ENCODE peak calls at places on chromosomes 2 and 18, in ten cellular contexts. U, Y, G, H, R, K, I, J, M and C are unnamed samples.

GRCh38 chr2:174012347-174013309 is 47.5 kb upstream of the SP3 start:
- DNase-seq in R (peak), G (no peak), J (peak), H (peak), I (no peak), K (peak), Y (no peak), U (peak), M (peak), C (no peak)

GRCh38 chr18:10661333-10661732 is 135.5 kb downstream of the NAPG start:
- DNase-seq in U (no peak), H (peak), G (no peak), M (no peak), Y (no peak), J (no peak), R (peak), K (peak), I (peak), C (no peak)

GRCh38 chr2:28406276-28407096 is 13.8 kb downstream of the FOSL2 start:
- DNase-seq in H (peak), I (no peak), M (peak), G (no peak), J (peak), R (peak), U (peak), Y (no peak), K (no peak), C (no peak)

GRCh38 chr2:226794077-226794670 is 5.4 kb downstream of the IRS1 start:
- DNase-seq in J (no peak), Y (no peak), R (peak), K (no peak), U (no peak), G (no peak), I (no peak), M (no peak), H (peak), C (no peak)

GRCh38 chr2:55384786-55385185 is 34.9 kb downstream of the CCDC88A start:
- DNase-seq in U (no peak), J (no peak), H (peak), M (no peak), Y (no peak), G (no peak), R (no peak), I (no peak), K (no peak), C (no peak)

GRCh38 chr2:25347846-25348245 is 6.1 kb upstream of the DNMT3A start:
- DNase-seq in K (no peak), U (no peak), M (no peak), I (no peak), Y (no peak), H (no peak), R (peak), J (no peak), G (no peak), C (no peak)

GRCh38 chr2:195559431-195559914 is 97.6 kb upstream of the SLC39A10 start:
- DNase-seq in G (no peak), M (peak), H (peak), K (no peak), R (peak), J (no peak), U (no peak), Y (no peak), I (no peak), C (no peak)

GRCh38 chr18:32769242-32770180 is 3.3 kb downstream of the KLHL14 start:
- DNase-seq in I (no peak), K (no peak), M (no peak), U (no peak), Y (no peak), J (no peak), R (no peak), H (no peak), G (no peak), C (no peak)

GRCh38 chr2:105606081-105606480 is 138.6 kb upstream of the NCK2 start:
- DNase-seq in K (no peak), M (no peak), G (no peak), Y (no peak), H (no peak), R (no peak), I (no peak), U (no peak), J (no peak), C (no peak)

GRCh38 chr18:23825978-23826405 is 136.7 kb downstream of the LAMA3 start:
- DNase-seq in I (peak), R (peak), H (peak), M (no peak), K (peak), G (no peak), J (no peak), U (no peak), Y (no peak), C (no peak)

GRCh38 chr2:127951031-127951430 is 65.3 kb upstream of the AMMECR1L start:
- DNase-seq in U (no peak), J (no peak), I (no peak), G (no peak), K (no peak), Y (no peak), R (no peak), M (no peak), H (peak), C (no peak)

GRCh38 chr18:7028625-7029024 is 89.0 kb downstream of the LAMA1 start:
- DNase-seq in J (no peak), U (no peak), Y (no peak), G (no peak), K (no peak), H (no peak), R (no peak), I (no peak), M (no peak), C (no peak)

GRCh38 chr2:159960413-159960812 is 102.0 kb downstream of the PLA2R1 start:
- DNase-seq in G (no peak), I (peak), J (no peak), M (no peak), H (peak), R (peak), U (no peak), K (no peak), Y (peak), C (no peak)

GRCh38 chr2:27059141-27059820 is 7.8 kb downstream of the AGBL5 start:
- DNase-seq in U (no peak), I (no peak), M (no peak), H (peak), R (no peak), G (no peak), J (no peak), Y (no peak), K (no peak), C (no peak)

GRCh38 chr2:146867472-146867986 is 977.3 kb upstream of the ACVR2A start:
- DNase-seq in R (no peak), J (no peak), I (no peak), H (no peak), G (no peak), Y (no peak), U (no peak), K (no peak), M (no peak), C (no peak)

GRCh38 chr2:38462121-38462634 is 85.1 kb upstream of the ATL2 start:
- DNase-seq in K (no peak), J (no peak), Y (peak), G (no peak), H (peak), R (peak), U (no peak), I (peak), M (no peak), C (no peak)

GRCh38 chr2:17879137-17879912 is 858 bp downstream of the KCNS3 start:
- DNase-seq in R (peak), H (peak), J (no peak), K (peak), Y (peak), U (peak), I (peak), G (peak), M (no peak), C (no peak)

GRCh38 chr2:9149388-9149660 is 57.3 kb upstream of the ASAP2 start:
- DNase-seq in I (no peak), Y (no peak), G (no peak), K (no peak), U (no peak), M (no peak), R (no peak), H (no peak), J (no peak), C (no peak)

GRCh38 chr2:223835701-223836532 is 1.5 kb downstream of the AP1S3 start:
- DNase-seq in I (no peak), K (no peak), Y (no peak), G (no peak), J (no peak), H (no peak), U (no peak), M (no peak), R (no peak), C (no peak)

GRCh38 chr2:127084611-127085031 is 22.3 kb downstream of the BIN1 start:
- DNase-seq in Y (no peak), J (no peak), K (no peak), R (no peak), G (no peak), I (no peak), H (no peak), U (no peak), M (peak), C (no peak)

GRCh38 chr2:122061206-122061605 is 305.8 kb downstream of the TSN start:
- DNase-seq in K (no peak), R (no peak), G (no peak), U (no peak), Y (no peak), M (no peak), H (no peak), I (no peak), J (no peak), C (no peak)

GRCh38 chr18:28041366-28041765 is 135.6 kb downstream of the CDH2 start:
- DNase-seq in G (no peak), K (no peak), J (no peak), H (peak), Y (no peak), U (no peak), I (no peak), M (no peak), R (no peak), C (no peak)

GRCh38 chr2:125935559-125935958 is 720.4 kb upstream of the GYPC start:
- DNase-seq in K (no peak), R (no peak), H (no peak), G (no peak), U (no peak), J (no peak), I (no peak), Y (no peak), M (no peak), C (no peak)

GRCh38 chr2:33848486-33848885 is 249.4 kb upstream of the FAM98A start:
- DNase-seq in K (no peak), R (peak), M (no peak), Y (no peak), I (peak), U (no peak), G (no peak), J (no peak), H (no peak), C (no peak)

GRCh38 chr2:119126650-119127049 is 31.9 kb downstream of the C1QL2 start:
- DNase-seq in J (no peak), U (peak), I (no peak), R (peak), Y (peak), K (no peak), G (no peak), M (peak), H (peak), C (no peak)

GRCh38 chr18:13216732-13217465 is 1.7 kb upstream of the LDLRAD4 start:
- DNase-seq in Y (no peak), R (no peak), U (peak), M (peak), K (no peak), H (no peak), I (no peak), J (no peak), G (peak), C (no peak)

GRCh38 chr18:1394966-1395365 is 490.3 kb downstream of the ADCYAP1 start:
- DNase-seq in M (no peak), Y (no peak), R (no peak), J (no peak), H (no peak), I (no peak), K (no peak), U (no peak), G (no peak), C (no peak)

GRCh38 chr2:168174761-168175160 is 72.6 kb downstream of the STK39 start:
- DNase-seq in K (no peak), R (no peak), U (no peak), I (no peak), J (no peak), Y (no peak), G (no peak), H (no peak), M (no peak), C (no peak)

GRCh38 chr2:120367221-120367620 is 21.3 kb downstream of the INHBB start:
- DNase-seq in H (no peak), G (no peak), J (no peak), I (no peak), Y (no peak), U (no peak), K (no peak), M (no peak), R (no peak), C (no peak)

GRCh38 chr2:16016282-16016681 is 75.9 kb downstream of the MYCN start:
- DNase-seq in I (no peak), G (no peak), R (no peak), M (no peak), K (no peak), J (no peak), H (no peak), Y (no peak), U (no peak), C (no peak)

GRCh38 chr2:140210963-140211362 is 1430.8 kb upstream of the NXPH2 start:
- DNase-seq in R (no peak), U (no peak), H (no peak), K (no peak), G (no peak), J (no peak), Y (no peak), I (no peak), M (no peak), C (no peak)